ENCODE peak calls at places on chromosome 17, in six cellular contexts. Z is posterior vena cava; D is AG08395; L is NCI-H1930; H is effector CD4-positive, alpha-beta T cell; P is activated T-cell treated with anti-CD3 and anti-CD28 coated beads, Interleukin-2, amount 50 U/mL, for 48 hours. Y is an unnamed sample.

GRCh38 chr17:38674013-38674748 is 576 bp downstream of the EPOP start:
- DNase-seq in D (no peak), H (no peak), P (peak; percentile 56), L (no peak), Z (peak; percentile 83), Y (no peak)

GRCh38 chr17:81723651-81724209 is 11.6 kb downstream of the SLC25A10 start:
- DNase-seq in H (no peak), P (no peak), L (no peak), D (no peak), Z (no peak), Y (no peak)

GRCh38 chr17:37225458-37225857 is 150.3 kb upstream of the C17orf78 start:
- DNase-seq in Z (no peak), D (no peak), H (no peak), L (no peak), P (no peak), Y (no peak)

GRCh38 chr17:69523252-69523861 is 108.9 kb downstream of the MAP2K6 start:
- DNase-seq in Z (no peak), D (peak; percentile 70), P (no peak), H (no peak), L (no peak), Y (no peak)

GRCh38 chr17:56047321-56047720 is 106.0 kb upstream of the ANKFN1 start:
- DNase-seq in Z (no peak), L (no peak), D (no peak), H (no peak), P (no peak), Y (no peak)

GRCh38 chr17:50626037-50626574 is 8.6 kb upstream of the ABCC3 start:
- DNase-seq in Z (peak; percentile 91), P (peak; percentile 67), L (peak; percentile 30), D (peak; percentile 79), H (peak; percentile 57), Y (no peak)

GRCh38 chr17:41335747-41336146 is 14.9 kb downstream of the KRT33A start:
- DNase-seq in L (no peak), D (no peak), P (no peak), H (no peak), Z (no peak), Y (no peak)

GRCh38 chr17:34990921-34991365 is 10.6 kb downstream of the LIG3 start:
- DNase-seq in D (no peak), P (no peak), H (no peak), Z (no peak), L (no peak), Y (no peak)

GRCh38 chr17:73645050-73645871 is 1.0 kb upstream of the SDK2 start:
- DNase-seq in Z (peak; percentile 77), H (no peak), L (peak; percentile 78), D (peak; percentile 67), P (peak; percentile 36), Y (peak; percentile 48)

GRCh38 chr17:869067-869466 is 86.9 kb downstream of the MRM3 start:
- DNase-seq in P (no peak), D (peak; percentile 93), H (no peak), Z (peak; percentile 93), L (no peak), Y (no peak)

GRCh38 chr17:79814624-79814965 is 17.7 kb upstream of the CBX8 start:
- DNase-seq in P (no peak), L (no peak), H (no peak), D (no peak), Z (no peak), Y (no peak)

GRCh38 chr17:81135503-81136283 is 29.6 kb upstream of the PVALEF start:
- DNase-seq in Z (no peak), L (no peak), P (no peak), D (no peak), H (no peak), Y (peak; percentile 79)

GRCh38 chr17:78141437-78142112 is 4.6 kb upstream of the C17orf99 start:
- DNase-seq in Z (peak; percentile 77), P (no peak), L (no peak), H (no peak), D (no peak), Y (no peak)

GRCh38 chr17:15447928-15448579 is 19.4 kb downstream of the CDRT4 start:
- DNase-seq in D (no peak), Z (peak; percentile 24), H (no peak), P (no peak), L (no peak), Y (no peak)

GRCh38 chr17:68103148-68103547 is 67.6 kb downstream of the KPNA2 start:
- DNase-seq in L (no peak), H (no peak), P (no peak), D (no peak), Z (no peak), Y (no peak)

GRCh38 chr17:50478391-50479361 is at the start of gene RSAD1:
- DNase-seq in H (peak; percentile 76), Z (peak; percentile 95), D (peak; percentile 87), P (peak; percentile 87), L (peak; percentile 83), Y (peak; percentile 68)

GRCh38 chr17:37743875-37744632 is 805 bp downstream of the HNF1B start:
- DNase-seq in P (peak; percentile 33), D (no peak), H (no peak), Z (peak; percentile 79), L (no peak), Y (no peak)

GRCh38 chr17:42979511-42980273 is at the start of gene PTGES3L:
- DNase-seq in L (peak; percentile 45), H (peak; percentile 3), P (no peak), Z (peak; percentile 83), D (peak; percentile 43), Y (peak; percentile 25)

GRCh38 chr17:10512856-10513255 is 5.5 kb downstream of the MYH1 start:
- DNase-seq in P (no peak), Z (no peak), L (no peak), H (no peak), D (no peak), Y (no peak)

GRCh38 chr17:67995568-67996191 is 589 bp downstream of the C17orf58 start:
- DNase-seq in H (no peak), Z (peak; percentile 84), P (peak; percentile 41), D (peak; percentile 4), L (no peak), Y (no peak)

GRCh38 chr17:75688209-75688771 is 21.2 kb downstream of the SAP30BP start:
- DNase-seq in H (no peak), D (no peak), P (no peak), Z (peak; percentile 75), L (no peak), Y (no peak)

GRCh38 chr17:82062076-82062983 is 3.3 kb downstream of the DUS1L start:
- DNase-seq in D (no peak), L (no peak), P (no peak), H (no peak), Z (no peak), Y (no peak)

GRCh38 chr17:42097691-42098661 is at the start of gene ZNF385C:
- DNase-seq in Z (no peak), H (peak; percentile 43), D (no peak), P (peak; percentile 51), L (no peak), Y (no peak)

GRCh38 chr17:70313031-70313430 is 143.7 kb downstream of the KCNJ2 start:
- DNase-seq in P (no peak), D (peak; percentile 34), Z (no peak), H (no peak), L (no peak), Y (no peak)

GRCh38 chr17:67059372-67059771 is 15.0 kb downstream of the CACNG1 start:
- DNase-seq in H (no peak), P (peak; percentile 3), L (no peak), Z (no peak), D (no peak), Y (no peak)

GRCh38 chr17:15892679-15893332 is 52.1 kb upstream of the ADORA2B start:
- DNase-seq in Z (no peak), H (no peak), L (no peak), P (no peak), D (no peak), Y (no peak)

GRCh38 chr17:66175892-66176291 is 16.0 kb downstream of the CEP112 start:
- DNase-seq in H (no peak), Z (no peak), L (no peak), P (no peak), D (no peak), Y (no peak)

GRCh38 chr17:50318551-50319310 is 27.2 kb upstream of the XYLT2 start:
- DNase-seq in D (no peak), L (no peak), Z (peak; percentile 53), P (no peak), H (no peak), Y (no peak)

GRCh38 chr17:11644265-11645212 is 46.3 kb downstream of the DNAH9 start:
- DNase-seq in P (peak; percentile 28), D (peak; percentile 37), L (peak; percentile 48), H (peak; percentile 6), Z (no peak), Y (peak; percentile 66)

Y was measured in dorsolateral prefrontal cortex.